ENCODE peak calls at places on chromosomes 7 and 10, in ten cellular contexts. B is B cell, W is fibroblast of villous mesenchyme, T is Kasumi-1, I is Caco-2, E is MCF 10A, J is lung, Y is ELF-1, V is mucosa of gallbladder, A is caudate nucleus. U is an unnamed sample.

GRCh38 chr10:9081253-9081652 is 1026.8 kb downstream of the GATA3 start:
- DNase-seq in B (no peak), W (no peak), T (no peak), I (no peak), E (peak), J (no peak), Y (no peak), V (no peak), A (no peak), U (no peak)

GRCh38 chr10:108797573-108797972 is 1125.7 kb downstream of the XPNPEP1 start:
- DNase-seq in B (no peak), W (no peak), T (no peak), I (no peak), E (no peak), J (no peak), Y (no peak), V (no peak), A (no peak), U (no peak)

GRCh38 chr7:106865130-106866115 is at the start of gene PIK3CG:
- DNase-seq in B (peak), W (no peak), T (peak), I (no peak), E (no peak), J (no peak), Y (no peak), V (no peak), A (no peak), U (no peak)

GRCh38 chr7:133575726-133576125 is 322.8 kb downstream of the EXOC4 start:
- DNase-seq in B (no peak), W (no peak), T (no peak), I (no peak), E (no peak), J (no peak), Y (no peak), V (no peak), A (no peak), U (no peak)

GRCh38 chr10:71383972-71384687 is 12.6 kb upstream of the CDH23 start:
- DNase-seq in B (peak), W (peak), T (peak), I (peak), E (peak), J (peak), Y (peak), V (peak), A (peak), U (no peak)

GRCh38 chr10:84606428-84606827 is 278.0 kb downstream of the CCSER2 start:
- DNase-seq in B (no peak), W (no peak), T (no peak), I (no peak), E (peak), J (no peak), Y (no peak), V (no peak), A (no peak), U (no peak)

GRCh38 chr10:89861584-89862287 is 160.3 kb downstream of the KIF20B start:
- DNase-seq in B (peak), W (peak), T (no peak), I (no peak), E (peak), J (peak), Y (peak), V (no peak), A (no peak), U (no peak)

GRCh38 chr10:104045151-104046089 is 40.3 kb downstream of the COL17A1 start:
- DNase-seq in B (no peak), W (peak), T (no peak), I (peak), E (peak), J (peak), Y (peak), V (peak), A (peak), U (no peak)

GRCh38 chr7:131959106-131959812 is 402.8 kb upstream of the PODXL start:
- DNase-seq in B (no peak), W (peak), T (no peak), I (no peak), E (no peak), J (no peak), Y (no peak), V (no peak), A (no peak), U (no peak)

GRCh38 chr7:5774790-5775189 is 6.7 kb downstream of the RNF216 start:
- DNase-seq in B (no peak), W (no peak), T (no peak), I (no peak), E (no peak), J (no peak), Y (no peak), V (no peak), A (no peak), U (no peak)

GRCh38 chr7:149261829-149262617 is at the start of gene ZNF783:
- DNase-seq in B (peak), W (peak), T (peak), I (peak), E (peak), J (peak), Y (peak), V (peak), A (peak), U (peak)

GRCh38 chr7:22885824-22886255 is 63.2 kb upstream of the TOMM7 start:
- DNase-seq in B (peak), W (no peak), T (peak), I (no peak), E (no peak), J (no peak), Y (no peak), V (no peak), A (no peak), U (no peak)

GRCh38 chr10:43623351-43623750 is 17.1 kb downstream of the ZNF485 start:
- DNase-seq in B (no peak), W (peak), T (no peak), I (no peak), E (no peak), J (no peak), Y (no peak), V (no peak), A (no peak), U (no peak)

GRCh38 chr10:6473430-6473829 is 106.6 kb downstream of the PRKCQ start:
- DNase-seq in B (no peak), W (no peak), T (peak), I (no peak), E (no peak), J (no peak), Y (no peak), V (no peak), A (no peak), U (no peak)

GRCh38 chr7:96282835-96283234 is 39.1 kb downstream of the SLC25A13 start:
- DNase-seq in B (no peak), W (no peak), T (no peak), I (no peak), E (no peak), J (no peak), Y (no peak), V (no peak), A (no peak), U (no peak)

GRCh38 chr7:99380823-99381663 is 6.5 kb downstream of the ARPC1B start:
- DNase-seq in B (peak), W (no peak), T (no peak), I (no peak), E (no peak), J (peak), Y (no peak), V (no peak), A (no peak), U (no peak)

GRCh38 chr7:94384315-94384714 is 10.4 kb upstream of the COL1A2 start:
- DNase-seq in B (no peak), W (no peak), T (no peak), I (no peak), E (no peak), J (no peak), Y (no peak), V (no peak), A (no peak), U (no peak)

GRCh38 chr10:112848868-112849267 is 101.2 kb upstream of the TCF7L2 start:
- DNase-seq in B (no peak), W (no peak), T (no peak), I (no peak), E (no peak), J (no peak), Y (no peak), V (no peak), A (no peak), U (no peak)

GRCh38 chr7:100563809-100564400 is 9.8 kb downstream of the SAP25 start:
- DNase-seq in B (peak), W (peak), T (peak), I (peak), E (peak), J (peak), Y (peak), V (peak), A (peak), U (peak)

GRCh38 chr7:137390076-137390475 is 46.5 kb upstream of the PTN start:
- DNase-seq in B (no peak), W (peak), T (no peak), I (no peak), E (no peak), J (no peak), Y (no peak), V (no peak), A (no peak), U (no peak)

GRCh38 chr10:102433619-102434046 is 1.3 kb upstream of the CUEDC2 start:
- DNase-seq in B (no peak), W (no peak), T (peak), I (no peak), E (no peak), J (no peak), Y (no peak), V (no peak), A (no peak), U (no peak)

GRCh38 chr7:80659120-80660055 is 20.9 kb downstream of the CD36 start:
- DNase-seq in B (no peak), W (peak), T (peak), I (no peak), E (peak), J (no peak), Y (no peak), V (no peak), A (no peak), U (no peak)

GRCh38 chr10:26367771-26368170 is 70.4 kb upstream of the APBB1IP start:
- DNase-seq in B (no peak), W (peak), T (peak), I (peak), E (peak), J (peak), Y (peak), V (peak), A (no peak), U (peak)

GRCh38 chr7:97845622-97846203 is 26.5 kb downstream of the ASNS start:
- DNase-seq in B (no peak), W (peak), T (peak), I (peak), E (peak), J (no peak), Y (no peak), V (no peak), A (no peak), U (no peak)

GRCh38 chr10:133254421-133255120 is 16.9 kb downstream of the VENTX start:
- DNase-seq in B (no peak), W (no peak), T (no peak), I (no peak), E (no peak), J (no peak), Y (no peak), V (no peak), A (no peak), U (no peak)

GRCh38 chr10:114987995-114988394 is 50.0 kb downstream of the TRUB1 start:
- DNase-seq in B (no peak), W (peak), T (no peak), I (no peak), E (peak), J (no peak), Y (no peak), V (no peak), A (no peak), U (no peak)

GRCh38 chr7:105769951-105770628 is 106.3 kb downstream of the ATXN7L1 start:
- DNase-seq in B (peak), W (peak), T (no peak), I (no peak), E (no peak), J (no peak), Y (peak), V (no peak), A (no peak), U (no peak)

GRCh38 chr7:19772323-19772722 is 1.1 kb downstream of the TMEM196 start:
- DNase-seq in B (no peak), W (no peak), T (no peak), I (no peak), E (no peak), J (no peak), Y (no peak), V (no peak), A (no peak), U (no peak)

GRCh38 chr7:131489196-131489595 is 67.2 kb downstream of the PODXL start:
- DNase-seq in B (no peak), W (no peak), T (no peak), I (no peak), E (no peak), J (no peak), Y (no peak), V (no peak), A (no peak), U (no peak)

GRCh38 chr10:132373241-132373955 is 23.6 kb upstream of the PWWP2B start:
- DNase-seq in B (no peak), W (no peak), T (no peak), I (no peak), E (no peak), J (no peak), Y (no peak), V (no peak), A (no peak), U (no peak)

GRCh38 chr10:97079157-97079435 is 106.7 kb downstream of the SLIT1 start:
- DNase-seq in B (no peak), W (no peak), T (no peak), I (no peak), E (no peak), J (no peak), Y (no peak), V (no peak), A (no peak), U (no peak)

GRCh38 chr7:20741801-20742200 is 44.9 kb downstream of the SP8 start:
- DNase-seq in B (no peak), W (no peak), T (no peak), I (no peak), E (no peak), J (no peak), Y (no peak), V (no peak), A (no peak), U (no peak)

GRCh38 chr7:104089622-104090021 is 100.2 kb upstream of the RELN start:
- DNase-seq in B (no peak), W (no peak), T (no peak), I (peak), E (no peak), J (no peak), Y (no peak), V (no peak), A (no peak), U (no peak)

GRCh38 chr7:141792526-141792925 is 2.5 kb downstream of the TAS2R5 start:
- DNase-seq in B (no peak), W (no peak), T (no peak), I (no peak), E (no peak), J (no peak), Y (no peak), V (no peak), A (no peak), U (no peak)

GRCh38 chr7:143295870-143296269 is 7.7 kb downstream of the CASP2 start:
- DNase-seq in B (no peak), W (peak), T (no peak), I (no peak), E (no peak), J (no peak), Y (no peak), V (no peak), A (no peak), U (no peak)

U was measured in NCI-H1048.